ENCODE peak calls at places on chromosomes 1 and 21, in eight cellular contexts. One of them, this sample, is unnamed. For H3K36me3, the result is how much of the 10 kb centered on the place peaks cover.

GRCh38 chr21:35179990-35180557 is 131.0 kb upstream of the RUNX1 start:
- DNase-seq in esophagus squamous epithelium: no peak
- DNase-seq in cardiac muscle cell: no peak
- DNase-seq in uterus: no peak
- DNase-seq in breast epithelium: no peak
- DNase-seq in Panc1: peak
- DNase-seq in CD8-positive, alpha-beta memory T cell: no peak
- DNase-seq in osteoblast: peak
- DNase-seq in this sample: no peak

GRCh38 chr1:204928671-204929486 is 58.2 kb downstream of the NFASC start:
- DNase-seq in esophagus squamous epithelium: no peak
- DNase-seq in cardiac muscle cell: no peak
- DNase-seq in uterus: no peak
- DNase-seq in breast epithelium: no peak
- DNase-seq in Panc1: no peak
- DNase-seq in CD8-positive, alpha-beta memory T cell: no peak
- DNase-seq in osteoblast: no peak
- DNase-seq in this sample: peak

GRCh38 chr1:214678386-214678785 is 75.4 kb downstream of the CENPF start:
- DNase-seq in esophagus squamous epithelium: no peak
- DNase-seq in cardiac muscle cell: no peak
- DNase-seq in uterus: no peak
- DNase-seq in breast epithelium: no peak
- DNase-seq in Panc1: no peak
- DNase-seq in CD8-positive, alpha-beta memory T cell: no peak
- DNase-seq in osteoblast: peak
- DNase-seq in this sample: no peak

GRCh38 chr21:45167796-45168222 is 93.4 kb downstream of the ADARB1 start:
- DNase-seq in esophagus squamous epithelium: no peak
- DNase-seq in cardiac muscle cell: no peak
- DNase-seq in uterus: no peak
- DNase-seq in breast epithelium: no peak
- DNase-seq in Panc1: no peak
- DNase-seq in CD8-positive, alpha-beta memory T cell: no peak
- DNase-seq in osteoblast: peak
- DNase-seq in this sample: no peak

GRCh38 chr1:165941531-165941930 is 114.1 kb downstream of the UCK2 start:
- DNase-seq in esophagus squamous epithelium: no peak
- DNase-seq in cardiac muscle cell: no peak
- DNase-seq in uterus: no peak
- DNase-seq in breast epithelium: no peak
- DNase-seq in Panc1: no peak
- DNase-seq in CD8-positive, alpha-beta memory T cell: no peak
- DNase-seq in osteoblast: no peak
- DNase-seq in this sample: no peak

GRCh38 chr1:110255388-110255787 is 45.3 kb downstream of the KCNC4 start:
- DNase-seq in esophagus squamous epithelium: no peak
- DNase-seq in cardiac muscle cell: peak
- DNase-seq in uterus: no peak
- DNase-seq in breast epithelium: no peak
- DNase-seq in Panc1: no peak
- DNase-seq in CD8-positive, alpha-beta memory T cell: no peak
- DNase-seq in osteoblast: no peak
- DNase-seq in this sample: no peak

GRCh38 chr1:208431721-208432120 is 187.5 kb upstream of the PLXNA2 start:
- DNase-seq in esophagus squamous epithelium: no peak
- DNase-seq in cardiac muscle cell: no peak
- DNase-seq in uterus: no peak
- DNase-seq in breast epithelium: no peak
- DNase-seq in Panc1: no peak
- DNase-seq in CD8-positive, alpha-beta memory T cell: no peak
- DNase-seq in osteoblast: peak
- DNase-seq in this sample: no peak

GRCh38 chr1:67816506-67816905 is 16.8 kb downstream of the GNG12 start:
- DNase-seq in esophagus squamous epithelium: no peak
- DNase-seq in cardiac muscle cell: no peak
- DNase-seq in uterus: no peak
- DNase-seq in breast epithelium: no peak
- DNase-seq in Panc1: no peak
- DNase-seq in CD8-positive, alpha-beta memory T cell: no peak
- DNase-seq in osteoblast: no peak
- DNase-seq in this sample: no peak

GRCh38 chr1:219412772-219413171 is 200.1 kb downstream of the ZC3H11B start:
- DNase-seq in esophagus squamous epithelium: no peak
- DNase-seq in cardiac muscle cell: no peak
- DNase-seq in uterus: no peak
- DNase-seq in breast epithelium: no peak
- DNase-seq in Panc1: no peak
- DNase-seq in CD8-positive, alpha-beta memory T cell: no peak
- DNase-seq in osteoblast: peak
- DNase-seq in this sample: no peak

GRCh38 chr1:176609556-176610408 is 146.8 kb downstream of the PAPPA2 start:
- DNase-seq in esophagus squamous epithelium: no peak
- DNase-seq in cardiac muscle cell: no peak
- DNase-seq in uterus: no peak
- DNase-seq in breast epithelium: no peak
- DNase-seq in Panc1: no peak
- DNase-seq in CD8-positive, alpha-beta memory T cell: no peak
- DNase-seq in osteoblast: no peak
- DNase-seq in this sample: no peak

GRCh38 chr1:171743014-171743870 is 1.4 kb upstream of the VAMP4 start:
- DNase-seq in esophagus squamous epithelium: no peak
- DNase-seq in cardiac muscle cell: peak
- DNase-seq in uterus: peak
- DNase-seq in breast epithelium: peak
- DNase-seq in Panc1: peak
- DNase-seq in CD8-positive, alpha-beta memory T cell: no peak
- DNase-seq in osteoblast: peak
- DNase-seq in this sample: no peak

GRCh38 chr1:60277269-60277668 is 203.7 kb upstream of the C1orf87 start:
- DNase-seq in esophagus squamous epithelium: no peak
- DNase-seq in cardiac muscle cell: no peak
- DNase-seq in uterus: no peak
- DNase-seq in breast epithelium: no peak
- DNase-seq in Panc1: no peak
- DNase-seq in CD8-positive, alpha-beta memory T cell: no peak
- DNase-seq in osteoblast: no peak
- DNase-seq in this sample: no peak

GRCh38 chr1:163161841-163162240 is 40.9 kb downstream of the RGS5 start:
- DNase-seq in esophagus squamous epithelium: no peak
- DNase-seq in cardiac muscle cell: no peak
- DNase-seq in uterus: no peak
- DNase-seq in breast epithelium: no peak
- DNase-seq in Panc1: no peak
- DNase-seq in CD8-positive, alpha-beta memory T cell: no peak
- DNase-seq in osteoblast: no peak
- DNase-seq in this sample: no peak

GRCh38 chr1:210246447-210246846 is 13.9 kb downstream of the SERTAD4 start:
- DNase-seq in esophagus squamous epithelium: no peak
- DNase-seq in cardiac muscle cell: no peak
- DNase-seq in uterus: no peak
- DNase-seq in breast epithelium: no peak
- DNase-seq in Panc1: no peak
- DNase-seq in CD8-positive, alpha-beta memory T cell: no peak
- DNase-seq in osteoblast: no peak
- DNase-seq in this sample: no peak

GRCh38 chr1:234476172-234476571 is 2.8 kb downstream of the TARBP1 start:
- DNase-seq in esophagus squamous epithelium: no peak
- DNase-seq in cardiac muscle cell: no peak
- DNase-seq in uterus: no peak
- DNase-seq in breast epithelium: no peak
- DNase-seq in Panc1: no peak
- DNase-seq in CD8-positive, alpha-beta memory T cell: no peak
- DNase-seq in osteoblast: no peak
- DNase-seq in this sample: no peak

GRCh38 chr1:55828031-55828430 is 612.9 kb upstream of the USP24 start:
- DNase-seq in esophagus squamous epithelium: no peak
- DNase-seq in cardiac muscle cell: no peak
- DNase-seq in uterus: no peak
- DNase-seq in breast epithelium: peak
- DNase-seq in Panc1: no peak
- DNase-seq in CD8-positive, alpha-beta memory T cell: no peak
- DNase-seq in osteoblast: no peak
- DNase-seq in this sample: no peak

GRCh38 chr1:237205400-237206064 is 163.5 kb downstream of the RYR2 start:
- DNase-seq in esophagus squamous epithelium: no peak
- DNase-seq in cardiac muscle cell: no peak
- DNase-seq in uterus: peak
- DNase-seq in breast epithelium: no peak
- DNase-seq in Panc1: no peak
- DNase-seq in CD8-positive, alpha-beta memory T cell: no peak
- DNase-seq in osteoblast: no peak
- DNase-seq in this sample: peak

GRCh38 chr21:26850116-26850643 is 5.0 kb upstream of the ADAMTS1 start:
- DNase-seq in esophagus squamous epithelium: no peak
- DNase-seq in cardiac muscle cell: no peak
- DNase-seq in uterus: no peak
- DNase-seq in breast epithelium: no peak
- DNase-seq in Panc1: no peak
- DNase-seq in CD8-positive, alpha-beta memory T cell: no peak
- DNase-seq in osteoblast: peak
- DNase-seq in this sample: no peak

GRCh38 chr1:222299524-222299923 is 248.4 kb downstream of the HHIPL2 start:
- DNase-seq in esophagus squamous epithelium: no peak
- DNase-seq in cardiac muscle cell: no peak
- DNase-seq in uterus: no peak
- DNase-seq in breast epithelium: no peak
- DNase-seq in Panc1: no peak
- DNase-seq in CD8-positive, alpha-beta memory T cell: no peak
- DNase-seq in osteoblast: no peak
- DNase-seq in this sample: no peak

GRCh38 chr1:119133987-119134386 is 6.5 kb downstream of the WARS2 start:
- DNase-seq in esophagus squamous epithelium: no peak
- DNase-seq in cardiac muscle cell: no peak
- DNase-seq in uterus: no peak
- DNase-seq in breast epithelium: no peak
- DNase-seq in Panc1: no peak
- DNase-seq in CD8-positive, alpha-beta memory T cell: no peak
- DNase-seq in osteoblast: peak
- DNase-seq in this sample: no peak

GRCh38 chr1:154989195-154989860 is 4.1 kb upstream of the LENEP start:
- DNase-seq in esophagus squamous epithelium: no peak
- DNase-seq in cardiac muscle cell: no peak
- DNase-seq in uterus: no peak
- DNase-seq in breast epithelium: no peak
- DNase-seq in Panc1: no peak
- DNase-seq in CD8-positive, alpha-beta memory T cell: no peak
- DNase-seq in osteoblast: peak
- DNase-seq in this sample: no peak
- H3K36me3 ChIP-seq in esophagus squamous epithelium: under half
- H3K36me3 ChIP-seq in cardiac muscle cell: under half
- H3K36me3 ChIP-seq in uterus: under half
- H3K36me3 ChIP-seq in breast epithelium: under half
- H3K36me3 ChIP-seq in Panc1: under half
- H3K36me3 ChIP-seq in CD8-positive, alpha-beta memory T cell: under half
- H3K36me3 ChIP-seq in osteoblast: under half
- H3K36me3 ChIP-seq in this sample: under half

GRCh38 chr1:100065969-100066227 is 66.8 kb downstream of the SASS6 start:
- DNase-seq in esophagus squamous epithelium: no peak
- DNase-seq in cardiac muscle cell: no peak
- DNase-seq in uterus: no peak
- DNase-seq in breast epithelium: no peak
- DNase-seq in Panc1: no peak
- DNase-seq in CD8-positive, alpha-beta memory T cell: no peak
- DNase-seq in osteoblast: no peak
- DNase-seq in this sample: no peak
- H3K36me3 ChIP-seq in esophagus squamous epithelium: under half
- H3K36me3 ChIP-seq in cardiac muscle cell: half or more
- H3K36me3 ChIP-seq in uterus: under half
- H3K36me3 ChIP-seq in breast epithelium: under half
- H3K36me3 ChIP-seq in Panc1: under half
- H3K36me3 ChIP-seq in CD8-positive, alpha-beta memory T cell: under half
- H3K36me3 ChIP-seq in osteoblast: half or more
- H3K36me3 ChIP-seq in this sample: half or more

DNA sequence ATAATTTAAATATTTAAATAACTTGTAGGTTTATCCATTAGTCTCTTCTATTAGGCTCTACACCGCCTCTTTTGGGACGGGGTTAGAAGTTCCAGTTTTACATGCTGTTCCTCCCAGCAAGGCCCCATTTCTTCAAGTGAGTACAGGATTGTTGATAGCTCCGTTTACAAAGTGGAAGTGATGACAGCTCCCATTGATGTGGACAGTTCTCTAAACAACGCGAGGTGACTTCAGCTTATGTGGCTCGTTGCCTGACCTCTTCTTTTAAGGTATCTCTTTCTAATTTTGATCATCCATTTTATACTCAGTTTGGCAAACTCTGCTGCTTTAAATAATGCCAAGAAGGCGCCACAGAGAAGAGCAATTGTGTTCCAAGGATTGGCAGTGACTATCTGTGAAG is 49.7 kb downstream of the PACC1 start:
- DNase-seq in esophagus squamous epithelium: no peak
- DNase-seq in cardiac muscle cell: peak
- DNase-seq in uterus: no peak
- DNase-seq in breast epithelium: no peak
- DNase-seq in Panc1: no peak
- DNase-seq in CD8-positive, alpha-beta memory T cell: no peak
- DNase-seq in osteoblast: no peak
- DNase-seq in this sample: no peak
- H3K36me3 ChIP-seq in esophagus squamous epithelium: under half
- H3K36me3 ChIP-seq in cardiac muscle cell: under half
- H3K36me3 ChIP-seq in uterus: under half
- H3K36me3 ChIP-seq in breast epithelium: under half
- H3K36me3 ChIP-seq in Panc1: under half
- H3K36me3 ChIP-seq in CD8-positive, alpha-beta memory T cell: under half
- H3K36me3 ChIP-seq in osteoblast: under half
- H3K36me3 ChIP-seq in this sample: half or more

DNA sequence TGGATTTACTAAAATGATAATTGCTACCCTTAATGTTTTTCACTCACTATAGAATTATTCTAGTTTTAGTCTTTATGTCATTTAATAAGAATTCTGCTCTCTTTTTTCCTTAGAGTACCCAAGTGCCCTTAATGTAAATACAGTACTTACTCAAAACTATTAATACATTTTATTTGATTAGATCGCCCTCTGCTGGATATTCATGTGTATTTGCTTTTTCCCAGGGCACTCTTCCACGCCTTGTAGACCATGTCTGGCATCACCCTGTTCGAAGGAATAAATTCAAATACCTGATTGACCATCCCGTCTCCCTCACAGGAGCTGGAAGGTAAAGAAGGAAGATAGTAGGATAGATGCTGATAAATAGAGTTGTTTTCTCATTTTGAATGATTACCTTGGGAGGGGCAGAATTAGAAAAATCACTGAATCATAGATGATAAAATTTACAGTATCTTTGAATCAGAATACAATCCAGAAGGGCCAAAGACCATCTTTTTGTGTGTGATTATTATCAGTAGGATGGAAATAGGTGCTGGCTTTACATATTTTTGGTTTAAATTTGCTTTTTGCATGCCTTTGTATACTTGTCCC is 4.1 kb downstream of the AXDND1 start:
- DNase-seq in esophagus squamous epithelium: no peak
- DNase-seq in cardiac muscle cell: peak
- DNase-seq in uterus: no peak
- DNase-seq in breast epithelium: no peak
- DNase-seq in Panc1: peak
- DNase-seq in CD8-positive, alpha-beta memory T cell: peak
- DNase-seq in osteoblast: peak
- DNase-seq in this sample: no peak
- H3K36me3 ChIP-seq in esophagus squamous epithelium: under half
- H3K36me3 ChIP-seq in cardiac muscle cell: under half
- H3K36me3 ChIP-seq in uterus: under half
- H3K36me3 ChIP-seq in breast epithelium: under half
- H3K36me3 ChIP-seq in Panc1: under half
- H3K36me3 ChIP-seq in CD8-positive, alpha-beta memory T cell: under half
- H3K36me3 ChIP-seq in osteoblast: under half
- H3K36me3 ChIP-seq in this sample: under half